ENCODE peak calls at places on chromosomes 6 and 20, in four cellular contexts. K is H1, X is A549, S is K562. H is an unnamed sample.

GRCh38 chr6:51398064-51398740 is 579.5 kb downstream of the TFAP2B start:
- DNase-seq in K (no peak), X (no peak), S (no peak), H (no peak)

GRCh38 chr20:25399038-25399430 is 8.4 kb upstream of the ABHD12 start:
- DNase-seq in K (no peak), X (peak), S (peak), H (peak)

GRCh38 chr6:151027295-151027747 is 161.8 kb downstream of the MTHFD1L start:
- DNase-seq in K (no peak), X (no peak), S (no peak), H (no peak)

GRCh38 chr6:99745651-99746050 is 139.0 kb downstream of the PRDM13 start:
- DNase-seq in K (no peak), X (no peak), S (no peak), H (no peak)

GRCh38 chr20:10332656-10333421 is 101.2 kb downstream of the MKKS start:
- DNase-seq in K (no peak), X (no peak), S (no peak), H (no peak)

GRCh38 chr6:49980898-49981297 is 11.5 kb upstream of the DEFB113 start:
- DNase-seq in K (no peak), X (no peak), S (no peak), H (no peak)

GRCh38 chr20:61608275-61609085 is 356.4 kb downstream of the CDH4 start:
- DNase-seq in K (no peak), X (no peak), S (peak), H (peak)

GRCh38 chr20:62758226-62758912 is 37.9 kb upstream of the MRGBP start:
- DNase-seq in K (no peak), X (no peak), S (no peak), H (no peak)

GRCh38 chr6:160583805-160584204 is 80.3 kb downstream of the LPA start:
- DNase-seq in K (no peak), X (no peak), S (no peak), H (no peak)

GRCh38 chr6:84282566-84282965 is 55.1 kb upstream of the CEP162 start:
- DNase-seq in K (no peak), X (no peak), S (no peak), H (no peak)

GRCh38 chr20:1876975-1877603 is 18.1 kb upstream of the SIRPA start:
- DNase-seq in K (no peak), X (peak), S (peak), H (no peak)

GRCh38 chr20:1874534-1875168 is 20.6 kb upstream of the SIRPA start:
- DNase-seq in K (no peak), X (no peak), S (no peak), H (peak)

GRCh38 chr20:1875762-1876161 is 19.4 kb upstream of the SIRPA start:
- DNase-seq in K (no peak), X (no peak), S (no peak), H (no peak)

GRCh38 chr20:1876217-1876921 is 18.8 kb upstream of the SIRPA start:
- DNase-seq in K (no peak), X (no peak), S (no peak), H (no peak)

GRCh38 chr20:1875169-1875554 is 20.0 kb upstream of the SIRPA start:
- DNase-seq in K (no peak), X (no peak), S (no peak), H (no peak)
- H3K4me2 ChIP-seq in K (no peak), X (peak), S (no peak), H (peak)

GRCh38 chr6:33091957-33092356 is 16.2 kb downstream of the HLA-DPB1 start:
- DNase-seq in K (no peak), X (no peak), S (peak), H (peak)

GRCh38 chr6:33093857-33094256 is 18.1 kb downstream of the HLA-DPB1 start:
- DNase-seq in K (no peak), X (no peak), S (no peak), H (no peak)

GRCh38 chr6:33092385-33092784 is 16.6 kb downstream of the HLA-DPB1 start:
- DNase-seq in K (no peak), X (no peak), S (no peak), H (no peak)

GRCh38 chr6:33095681-33096080 is 19.9 kb downstream of the HLA-DPB1 start:
- DNase-seq in K (no peak), X (no peak), S (no peak), H (no peak)
- TF ChIP-seq JUN in K (no peak), X (no peak), S (no peak), H (no peak)

GRCh38 chr6:37515712-37516075 is 16.0 kb upstream of the CCDC167 start:
- DNase-seq in K (no peak), X (no peak), S (no peak), H (no peak)

GRCh38 chr6:37516920-37517405 is 17.3 kb upstream of the CCDC167 start:
- DNase-seq in K (no peak), X (no peak), S (no peak), H (no peak)

GRCh38 chr6:37516076-37516919 is 16.6 kb upstream of the CCDC167 start:
- DNase-seq in K (no peak), X (no peak), S (no peak), H (peak)

GRCh38 chr6:37518116-37518515 is 18.4 kb upstream of the CCDC167 start:
- DNase-seq in K (no peak), X (no peak), S (no peak), H (no peak)

DNA sequence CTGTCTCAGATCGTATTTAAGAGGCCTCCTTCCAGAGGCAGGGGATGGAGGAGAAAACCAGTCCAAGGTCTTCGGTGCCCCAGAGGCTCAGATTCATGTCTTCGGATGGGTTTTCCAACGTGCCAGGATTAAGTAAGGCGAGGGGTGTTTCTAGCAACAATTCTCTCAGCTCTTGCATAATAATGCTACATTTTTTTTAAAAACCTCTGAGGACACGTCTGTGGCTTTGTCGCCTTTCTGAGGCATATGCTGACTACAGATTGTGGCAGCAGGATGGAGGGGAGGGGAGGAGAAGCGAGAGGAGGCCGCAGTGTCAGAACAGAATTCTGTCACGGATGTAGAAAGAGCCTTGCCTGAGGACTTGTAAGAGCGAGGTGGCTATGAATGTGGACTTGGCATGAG is 17.7 kb upstream of the CCDC167 start:
- DNase-seq in K (no peak), X (no peak), S (no peak), H (no peak)
- TF ChIP-seq CEBPB in K (no peak), X (no peak), S (peak), H (no peak)

GRCh38 chr6:7124114-7124513 is 16.4 kb downstream of the RREB1 start:
- DNase-seq in K (no peak), X (no peak), S (no peak), H (no peak)
- H3K4me2 ChIP-seq in K (peak), X (no peak), S (no peak), H (no peak)

DNA sequence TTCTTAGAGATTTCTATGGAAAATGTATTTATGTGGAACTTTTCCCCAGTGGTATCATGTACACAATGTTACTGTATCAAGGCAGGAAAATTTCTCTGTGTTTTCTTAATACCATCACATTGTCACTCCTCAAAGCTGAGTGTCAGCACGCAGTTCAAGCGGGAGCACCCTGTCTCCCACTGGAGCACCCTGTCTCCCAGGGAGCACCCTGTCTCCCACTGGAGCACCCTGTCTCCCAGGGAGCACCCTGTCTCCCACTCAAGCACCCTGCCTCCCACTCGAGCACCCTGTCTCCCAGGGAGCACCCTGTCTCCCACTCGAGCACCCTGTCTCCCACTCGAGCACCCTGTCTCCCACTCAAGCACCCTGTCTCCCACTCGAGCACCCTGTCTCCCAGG is 51.3 kb downstream of the PSMG4 start:
- DNase-seq in K (no peak), X (no peak), S (no peak), H (no peak)
- TF ChIP-seq JUN in K (no peak), X (no peak), S (no peak), H (no peak)